ENCODE peak calls at places on chromosomes 2 and 18, in six cellular contexts. One of them, this sample, is unnamed.

GRCh38 chr2:207847807-207848544 is 78.3 kb upstream of the FZD5 start:
- DNase-seq in GM12892: no peak
- DNase-seq in KBM-7: peak; percentile 87
- DNase-seq in neuronal stem cell: peak; percentile 35
- DNase-seq in OCI-M1: no peak
- DNase-seq in fibroblast of the aortic adventitia: peak; percentile 69
- DNase-seq in this sample: peak; percentile 47

GRCh38 chr2:24183369-24184069 is 8.7 kb downstream of the FAM228A start:
- DNase-seq in GM12892: no peak
- DNase-seq in fibroblast of the aortic adventitia: peak; percentile 13
- DNase-seq in neuronal stem cell: no peak
- DNase-seq in OCI-M1: no peak
- DNase-seq in KBM-7: no peak
- DNase-seq in this sample: no peak

GRCh38 chr2:144715992-144716391 is 196.1 kb upstream of the ZEB2 start:
- DNase-seq in neuronal stem cell: no peak
- DNase-seq in KBM-7: no peak
- DNase-seq in fibroblast of the aortic adventitia: no peak
- DNase-seq in OCI-M1: peak; percentile 53
- DNase-seq in GM12892: no peak
- DNase-seq in this sample: no peak

GRCh38 chr2:129758461-129759185 is 220.8 kb upstream of the RAB6C start:
- DNase-seq in KBM-7: peak; percentile 1
- DNase-seq in GM12892: no peak
- DNase-seq in neuronal stem cell: no peak
- DNase-seq in OCI-M1: peak; percentile 4
- DNase-seq in fibroblast of the aortic adventitia: peak; percentile 2
- DNase-seq in this sample: no peak

GRCh38 chr2:146246017-146246733 is 1598.7 kb upstream of the ACVR2A start:
- DNase-seq in GM12892: no peak
- DNase-seq in neuronal stem cell: no peak
- DNase-seq in OCI-M1: no peak
- DNase-seq in KBM-7: no peak
- DNase-seq in fibroblast of the aortic adventitia: peak; percentile 5
- DNase-seq in this sample: no peak

GRCh38 chr2:172085460-172086159 is at the start of gene DLX1:
- DNase-seq in OCI-M1: no peak
- DNase-seq in fibroblast of the aortic adventitia: no peak
- DNase-seq in GM12892: no peak
- DNase-seq in KBM-7: no peak
- DNase-seq in neuronal stem cell: no peak
- DNase-seq in this sample: no peak

GRCh38 chr2:223786236-223786635 is 51.1 kb downstream of the AP1S3 start:
- DNase-seq in KBM-7: no peak
- DNase-seq in fibroblast of the aortic adventitia: no peak
- DNase-seq in neuronal stem cell: no peak
- DNase-seq in GM12892: no peak
- DNase-seq in OCI-M1: no peak
- DNase-seq in this sample: no peak

GRCh38 chr18:78107363-78107762 is 857.7 kb downstream of the GALR1 start:
- DNase-seq in neuronal stem cell: no peak
- DNase-seq in OCI-M1: no peak
- DNase-seq in GM12892: no peak
- DNase-seq in fibroblast of the aortic adventitia: no peak
- DNase-seq in KBM-7: no peak
- DNase-seq in this sample: no peak

GRCh38 chr2:73984922-73985317 is 210 bp downstream of the TET3 start:
- DNase-seq in fibroblast of the aortic adventitia: no peak
- DNase-seq in KBM-7: peak; percentile 50
- DNase-seq in OCI-M1: no peak
- DNase-seq in GM12892: peak; percentile 52
- DNase-seq in neuronal stem cell: no peak
- DNase-seq in this sample: no peak

GRCh38 chr2:55431982-55432627 is 12.4 kb upstream of the CCDC88A start:
- DNase-seq in neuronal stem cell: no peak
- DNase-seq in GM12892: no peak
- DNase-seq in OCI-M1: peak; percentile 76
- DNase-seq in fibroblast of the aortic adventitia: peak; percentile 68
- DNase-seq in KBM-7: peak; percentile 49
- DNase-seq in this sample: no peak

GRCh38 chr18:76821875-76822509 is 365 bp upstream of the ZNF236 start:
- DNase-seq in neuronal stem cell: peak; percentile 40
- DNase-seq in OCI-M1: peak; percentile 68
- DNase-seq in KBM-7: peak; percentile 71
- DNase-seq in fibroblast of the aortic adventitia: peak; percentile 50
- DNase-seq in GM12892: peak; percentile 59
- DNase-seq in this sample: peak; percentile 35

GRCh38 chr18:31978616-31979015 is 35.7 kb upstream of the TRAPPC8 start:
- DNase-seq in OCI-M1: no peak
- DNase-seq in fibroblast of the aortic adventitia: no peak
- DNase-seq in neuronal stem cell: no peak
- DNase-seq in GM12892: no peak
- DNase-seq in KBM-7: no peak
- DNase-seq in this sample: no peak

GRCh38 chr2:2788076-2788475 is 457.0 kb upstream of the MYT1L start:
- DNase-seq in OCI-M1: no peak
- DNase-seq in KBM-7: no peak
- DNase-seq in fibroblast of the aortic adventitia: no peak
- DNase-seq in GM12892: no peak
- DNase-seq in neuronal stem cell: peak; percentile 11
- DNase-seq in this sample: no peak

GRCh38 chr18:79643049-79643765 is 36.4 kb upstream of the CTDP1 start:
- DNase-seq in fibroblast of the aortic adventitia: no peak
- DNase-seq in KBM-7: peak; percentile 35
- DNase-seq in OCI-M1: no peak
- DNase-seq in neuronal stem cell: no peak
- DNase-seq in GM12892: no peak
- DNase-seq in this sample: peak; percentile 73

GRCh38 chr2:55776966-55777365 is 83.3 kb upstream of the PNPT1 start:
- DNase-seq in OCI-M1: no peak
- DNase-seq in GM12892: no peak
- DNase-seq in KBM-7: no peak
- DNase-seq in neuronal stem cell: no peak
- DNase-seq in fibroblast of the aortic adventitia: peak; percentile 27
- DNase-seq in this sample: no peak

GRCh38 chr2:182980115-182980514 is 58.1 kb downstream of the NCKAP1 start:
- DNase-seq in OCI-M1: peak; percentile 77
- DNase-seq in fibroblast of the aortic adventitia: peak; percentile 57
- DNase-seq in neuronal stem cell: peak; percentile 9
- DNase-seq in GM12892: no peak
- DNase-seq in KBM-7: peak; percentile 51
- DNase-seq in this sample: peak; percentile 39

GRCh38 chr2:42906115-42906556 is 113.8 kb upstream of the HAAO start:
- DNase-seq in GM12892: no peak
- DNase-seq in fibroblast of the aortic adventitia: no peak
- DNase-seq in OCI-M1: no peak
- DNase-seq in neuronal stem cell: no peak
- DNase-seq in KBM-7: no peak
- DNase-seq in this sample: no peak

GRCh38 chr18:24362757-24363156 is 34.9 kb downstream of the OSBPL1A start:
- DNase-seq in fibroblast of the aortic adventitia: no peak
- DNase-seq in OCI-M1: no peak
- DNase-seq in GM12892: no peak
- DNase-seq in KBM-7: no peak
- DNase-seq in neuronal stem cell: no peak
- DNase-seq in this sample: no peak

GRCh38 chr2:157329524-157329923 is 3.9 kb upstream of the ERMN start:
- DNase-seq in OCI-M1: no peak
- DNase-seq in neuronal stem cell: no peak
- DNase-seq in KBM-7: no peak
- DNase-seq in fibroblast of the aortic adventitia: no peak
- DNase-seq in GM12892: no peak
- DNase-seq in this sample: no peak

GRCh38 chr18:31274915-31275314 is 43.0 kb upstream of the DSG1 start:
- DNase-seq in KBM-7: no peak
- DNase-seq in fibroblast of the aortic adventitia: no peak
- DNase-seq in neuronal stem cell: no peak
- DNase-seq in GM12892: no peak
- DNase-seq in OCI-M1: no peak
- DNase-seq in this sample: no peak

GRCh38 chr2:237752761-237753165 is 45.8 kb upstream of the RBM44 start:
- DNase-seq in fibroblast of the aortic adventitia: no peak
- DNase-seq in neuronal stem cell: no peak
- DNase-seq in GM12892: peak; percentile 66
- DNase-seq in KBM-7: no peak
- DNase-seq in OCI-M1: no peak
- DNase-seq in this sample: no peak

GRCh38 chr2:17470855-17471641 is 47.2 kb downstream of the RAD51AP2 start:
- DNase-seq in neuronal stem cell: peak; percentile 6
- DNase-seq in KBM-7: peak; percentile 45
- DNase-seq in GM12892: no peak
- DNase-seq in fibroblast of the aortic adventitia: peak; percentile 59
- DNase-seq in OCI-M1: peak; percentile 60
- DNase-seq in this sample: no peak

GRCh38 chr2:108945969-108946368 is 43.1 kb downstream of the EDAR start:
- DNase-seq in fibroblast of the aortic adventitia: no peak
- DNase-seq in GM12892: no peak
- DNase-seq in OCI-M1: no peak
- DNase-seq in neuronal stem cell: no peak
- DNase-seq in KBM-7: no peak
- DNase-seq in this sample: no peak

GRCh38 chr2:126860395-126860794 is 38.3 kb upstream of the TEX51 start:
- DNase-seq in fibroblast of the aortic adventitia: no peak
- DNase-seq in OCI-M1: no peak
- DNase-seq in KBM-7: no peak
- DNase-seq in GM12892: no peak
- DNase-seq in neuronal stem cell: no peak
- DNase-seq in this sample: no peak